ENCODE peak calls at places on chromosomes 2 and 18, in four cellular contexts. One of them, this sample, is unnamed.

GRCh38 chr2:197184959-197185586 is 125.5 kb downstream of the ANKRD44 start:
- DNase-seq in HCT116: no peak
- DNase-seq in ACHN: no peak
- DNase-seq in left lung: peak; percentile 58
- DNase-seq in this sample: no peak

GRCh38 chr2:122023059-122023879 is 267.8 kb downstream of the TSN start:
- DNase-seq in HCT116: no peak
- DNase-seq in left lung: no peak
- DNase-seq in ACHN: no peak
- DNase-seq in this sample: no peak

GRCh38 chr2:28274911-28275685 is 117.6 kb upstream of the FOSL2 start:
- DNase-seq in HCT116: peak; percentile 79
- DNase-seq in left lung: peak; percentile 38
- DNase-seq in ACHN: peak; percentile 98
- DNase-seq in this sample: peak; percentile 17

GRCh38 chr2:85259101-85259590 is 68.6 kb downstream of the TGOLN2 start:
- DNase-seq in ACHN: no peak
- DNase-seq in HCT116: no peak
- DNase-seq in left lung: no peak
- DNase-seq in this sample: peak; percentile 30

GRCh38 chr18:79519751-79520472 is 124.2 kb downstream of the NFATC1 start:
- DNase-seq in left lung: peak; percentile 31
- DNase-seq in ACHN: no peak
- DNase-seq in HCT116: no peak
- DNase-seq in this sample: no peak

GRCh38 chr2:106193491-106193976 is 567 bp downstream of the UXS1 start:
- DNase-seq in left lung: peak; percentile 61
- DNase-seq in ACHN: no peak
- DNase-seq in HCT116: no peak
- DNase-seq in this sample: no peak

GRCh38 chr2:178404380-178404767 is 46.6 kb downstream of the PRKRA start:
- DNase-seq in ACHN: peak; percentile 40
- DNase-seq in left lung: peak; percentile 33
- DNase-seq in HCT116: no peak
- DNase-seq in this sample: peak; percentile 28

GRCh38 chr18:46071615-46071893 is 506 bp downstream of the PSTPIP2 start:
- DNase-seq in left lung: no peak
- DNase-seq in ACHN: no peak
- DNase-seq in HCT116: no peak
- DNase-seq in this sample: no peak

GRCh38 chr18:25873833-25874232 is 216.6 kb downstream of the SS18 start:
- DNase-seq in HCT116: no peak
- DNase-seq in left lung: no peak
- DNase-seq in ACHN: no peak
- DNase-seq in this sample: no peak

GRCh38 chr2:120109186-120110061 is 96.5 kb downstream of the EPB41L5 start:
- DNase-seq in HCT116: peak; percentile 12
- DNase-seq in left lung: no peak
- DNase-seq in ACHN: peak; percentile 58
- DNase-seq in this sample: peak; percentile 64

GRCh38 chr18:11078491-11078890 is 70.9 kb downstream of the PIEZO2 start:
- DNase-seq in HCT116: no peak
- DNase-seq in ACHN: no peak
- DNase-seq in left lung: no peak
- DNase-seq in this sample: no peak

GRCh38 chr18:9173770-9174233 is 37.2 kb downstream of the ANKRD12 start:
- DNase-seq in HCT116: no peak
- DNase-seq in left lung: no peak
- DNase-seq in ACHN: no peak
- DNase-seq in this sample: no peak

GRCh38 chr2:15941970-15942710 is 1.8 kb downstream of the MYCN start:
- DNase-seq in left lung: no peak
- DNase-seq in ACHN: no peak
- DNase-seq in HCT116: no peak
- DNase-seq in this sample: no peak

GRCh38 chr2:2823061-2823753 is 492.1 kb upstream of the MYT1L start:
- DNase-seq in left lung: no peak
- DNase-seq in ACHN: no peak
- DNase-seq in HCT116: no peak
- DNase-seq in this sample: no peak

GRCh38 chr2:85585781-85586105 is 1.5 kb downstream of the VAMP5 start:
- DNase-seq in left lung: no peak
- DNase-seq in HCT116: no peak
- DNase-seq in ACHN: peak; percentile 60
- DNase-seq in this sample: no peak

GRCh38 chr18:48492880-48493279 is 46.0 kb upstream of the CTIF start:
- DNase-seq in left lung: no peak
- DNase-seq in ACHN: no peak
- DNase-seq in HCT116: no peak
- DNase-seq in this sample: no peak

GRCh38 chr2:228549390-228550007 is 368.0 kb upstream of the SPHKAP start:
- DNase-seq in left lung: no peak
- DNase-seq in ACHN: no peak
- DNase-seq in HCT116: no peak
- DNase-seq in this sample: no peak

GRCh38 chr2:152569186-152569585 is 148.1 kb downstream of the PRPF40A start:
- DNase-seq in ACHN: no peak
- DNase-seq in HCT116: no peak
- DNase-seq in left lung: no peak
- DNase-seq in this sample: peak; percentile 45